ENCODE peak calls at places on chromosome 7, in five cellular contexts. A, H, U, F and X are unnamed samples.

GRCh38 chr7:40469481-40469880 is 334.7 kb downstream of the SUGCT start:
- DNase-seq in A (peak; percentile 79), H (no peak), U (no peak), F (no peak), X (no peak)

GRCh38 chr7:106138776-106139175 is 26.7 kb upstream of the SYPL1 start:
- DNase-seq in A (no peak), H (no peak), U (peak; percentile 25), F (no peak), X (no peak)

GRCh38 chr7:1673581-1674102 is 3.6 kb downstream of the ELFN1 start:
- DNase-seq in A (no peak), H (no peak), U (no peak), F (no peak), X (no peak)

GRCh38 chr7:150909192-150909591 is 56.9 kb downstream of the AOC1 start:
- DNase-seq in A (no peak), H (no peak), U (no peak), F (no peak), X (no peak)

GRCh38 chr7:154832557-154833138 is 170.3 kb downstream of the PAXIP1 start:
- DNase-seq in A (no peak), H (no peak), U (peak; percentile 36), F (peak; percentile 28), X (peak; percentile 26)

GRCh38 chr7:99557940-99558305 is 519 bp upstream of the ZNF655 start:
- DNase-seq in A (no peak), H (no peak), U (no peak), F (no peak), X (no peak)

GRCh38 chr7:138359891-138360582 is 100.0 kb upstream of the TRIM24 start:
- DNase-seq in A (no peak), H (no peak), U (no peak), F (peak; percentile 34), X (no peak)

GRCh38 chr7:36084485-36085091 is 68.5 kb upstream of the EEPD1 start:
- DNase-seq in A (peak; percentile 55), H (no peak), U (peak; percentile 90), F (peak; percentile 77), X (peak; percentile 14)

GRCh38 chr7:98097042-98097645 is 9.5 kb upstream of the LMTK2 start:
- DNase-seq in A (no peak), H (no peak), U (no peak), F (no peak), X (no peak)

GRCh38 chr7:129734400-129734799 is 122.9 kb downstream of the NRF1 start:
- DNase-seq in A (no peak), H (no peak), U (no peak), F (no peak), X (no peak)

GRCh38 chr7:135205850-135206249 is 5.5 kb downstream of the WDR91 start:
- DNase-seq in A (no peak), H (no peak), U (no peak), F (no peak), X (no peak)

GRCh38 chr7:114264029-114264428 is 150.6 kb upstream of the FOXP2 start:
- DNase-seq in A (no peak), H (no peak), U (no peak), F (no peak), X (no peak)

GRCh38 chr7:95951997-95952795 is 179.8 kb downstream of the DYNC1I1 start:
- DNase-seq in A (no peak), H (no peak), U (no peak), F (no peak), X (no peak)

GRCh38 chr7:149771199-149771636 is 2.2 kb downstream of the ZNF467 start:
- DNase-seq in A (no peak), H (no peak), U (no peak), F (no peak), X (no peak)